ENCODE peak calls at places on chromosomes 11 and 22, in five cellular contexts. D, Y, G, F and M are unnamed samples.

GRCh38 chr22:24834845-24835570 is 29.0 kb downstream of the SGSM1 start:
- DNase-seq in D (no peak), Y (peak; percentile 38), G (no peak), F (peak; percentile 11), M (no peak)

GRCh38 chr11:33735426-33736147 is 636 bp downstream of the CD59 start:
- DNase-seq in D (peak; percentile 37), Y (peak; percentile 38), G (peak; percentile 64), F (no peak), M (no peak)

GRCh38 chr22:41902932-41903421 is 11.9 kb downstream of the SHISA8 start:
- DNase-seq in D (no peak), Y (peak; percentile 43), G (no peak), F (no peak), M (peak; percentile 46)

GRCh38 chr11:22703561-22703960 is 37.1 kb downstream of the GAS2 start:
- DNase-seq in D (no peak), Y (no peak), G (no peak), F (peak; percentile 49), M (no peak)

GRCh38 chr11:70762810-70763209 is 364.5 kb downstream of the CTTN start:
- DNase-seq in D (no peak), Y (no peak), G (no peak), F (no peak), M (no peak)

GRCh38 chr11:120136356-120136755 is 1.6 kb downstream of the TRIM29 start:
- DNase-seq in D (no peak), Y (peak; percentile 5), G (peak; percentile 37), F (no peak), M (no peak)

GRCh38 chr11:59962103-59962474 is 1.7 kb upstream of the OOSP4A start:
- DNase-seq in D (no peak), Y (no peak), G (no peak), F (no peak), M (no peak)

GRCh38 chr11:134047586-134047999 is 21.3 kb upstream of the JAM3 start:
- DNase-seq in D (no peak), Y (no peak), G (peak; percentile 70), F (peak; percentile 90), M (peak; percentile 88)

GRCh38 chr11:117856252-117856651 is 20.2 kb downstream of the FXYD6 start:
- DNase-seq in D (no peak), Y (no peak), G (peak; percentile 19), F (no peak), M (no peak)

GRCh38 chr11:114259551-114259983 is 36.6 kb upstream of the NNMT start:
- DNase-seq in D (no peak), Y (no peak), G (no peak), F (no peak), M (peak; percentile 49)

GRCh38 chr11:122115520-122116343 is at the start of gene BLID:
- DNase-seq in D (no peak), Y (peak; percentile 26), G (no peak), F (peak; percentile 46), M (peak; percentile 45)

GRCh38 chr11:94673353-94673752 is 94.8 kb upstream of the AMOTL1 start:
- DNase-seq in D (no peak), Y (no peak), G (no peak), F (no peak), M (no peak)

GRCh38 chr11:89381094-89381493 is 110.1 kb downstream of the NOX4 start:
- DNase-seq in D (no peak), Y (no peak), G (no peak), F (peak; percentile 98), M (no peak)

GRCh38 chr22:50089231-50090140 is at the start of gene MOV10L1:
- DNase-seq in D (no peak), Y (peak; percentile 21), G (no peak), F (no peak), M (peak; percentile 30)

GRCh38 chr11:86958259-86958658 is 3.1 kb upstream of the FZD4 start:
- DNase-seq in D (no peak), Y (no peak), G (no peak), F (no peak), M (no peak)

GRCh38 chr22:37526376-37526775 is 7.2 kb upstream of the CARD10 start:
- DNase-seq in D (no peak), Y (no peak), G (no peak), F (no peak), M (no peak)

GRCh38 chr11:119728226-119728626 is 774 bp downstream of the NECTIN1 start:
- DNase-seq in D (no peak), Y (peak; percentile 44), G (no peak), F (no peak), M (no peak)

GRCh38 chr11:31355817-31356216 is 13.7 kb downstream of the DCDC1 start:
- DNase-seq in D (no peak), Y (no peak), G (no peak), F (no peak), M (no peak)

GRCh38 chr22:42949159-42949558 is 65.8 kb downstream of the PACSIN2 start:
- DNase-seq in D (no peak), Y (no peak), G (peak; percentile 45), F (peak; percentile 69), M (no peak)

GRCh38 chr11:19444231-19444630 is 203.5 kb upstream of the E2F8 start:
- DNase-seq in D (no peak), Y (no peak), G (no peak), F (peak; percentile 50), M (no peak)

GRCh38 chr11:58573451-58574104 is 2.1 kb downstream of the LPXN start:
- DNase-seq in D (no peak), Y (no peak), G (peak; percentile 69), F (peak; percentile 85), M (no peak)

GRCh38 chr11:64232182-64233018 is 2.0 kb upstream of the VEGFB start:
- DNase-seq in D (no peak), Y (no peak), G (no peak), F (no peak), M (no peak)

GRCh38 chr22:40193429-40194421 is 16.0 kb downstream of the TNRC6B start:
- DNase-seq in D (no peak), Y (no peak), G (peak; percentile 36), F (peak; percentile 34), M (no peak)

GRCh38 chr11:12007769-12008737 is at the start of gene DKK3:
- DNase-seq in D (no peak), Y (no peak), G (no peak), F (peak; percentile 34), M (no peak)

GRCh38 chr11:68498903-68499883 is 38.6 kb downstream of the PPP6R3 start:
- DNase-seq in D (peak; percentile 24), Y (no peak), G (no peak), F (no peak), M (no peak)
- H3K4me3 ChIP-seq in D (peak overlapping the region; percentile 44), Y (no peak overlapping the region), G (no peak overlapping the region), F (no peak overlapping the region), M (no peak overlapping the region)

GRCh38 chr11:45665933-45666647 is 668 bp upstream of the CHST1 start:
- DNase-seq in D (no peak), Y (no peak), G (no peak), F (no peak), M (no peak)

GRCh38 chr11:45664376-45665205 is 831 bp downstream of the CHST1 start:
- DNase-seq in D (no peak), Y (no peak), G (no peak), F (no peak), M (peak; percentile 39)

GRCh38 chr11:45663486-45664375 is 1.7 kb downstream of the CHST1 start:
- DNase-seq in D (no peak), Y (no peak), G (no peak), F (peak; percentile 11), M (no peak)

GRCh38 chr11:45666648-45667642 is 1.5 kb upstream of the CHST1 start:
- DNase-seq in D (no peak), Y (no peak), G (no peak), F (no peak), M (no peak)

DNA sequence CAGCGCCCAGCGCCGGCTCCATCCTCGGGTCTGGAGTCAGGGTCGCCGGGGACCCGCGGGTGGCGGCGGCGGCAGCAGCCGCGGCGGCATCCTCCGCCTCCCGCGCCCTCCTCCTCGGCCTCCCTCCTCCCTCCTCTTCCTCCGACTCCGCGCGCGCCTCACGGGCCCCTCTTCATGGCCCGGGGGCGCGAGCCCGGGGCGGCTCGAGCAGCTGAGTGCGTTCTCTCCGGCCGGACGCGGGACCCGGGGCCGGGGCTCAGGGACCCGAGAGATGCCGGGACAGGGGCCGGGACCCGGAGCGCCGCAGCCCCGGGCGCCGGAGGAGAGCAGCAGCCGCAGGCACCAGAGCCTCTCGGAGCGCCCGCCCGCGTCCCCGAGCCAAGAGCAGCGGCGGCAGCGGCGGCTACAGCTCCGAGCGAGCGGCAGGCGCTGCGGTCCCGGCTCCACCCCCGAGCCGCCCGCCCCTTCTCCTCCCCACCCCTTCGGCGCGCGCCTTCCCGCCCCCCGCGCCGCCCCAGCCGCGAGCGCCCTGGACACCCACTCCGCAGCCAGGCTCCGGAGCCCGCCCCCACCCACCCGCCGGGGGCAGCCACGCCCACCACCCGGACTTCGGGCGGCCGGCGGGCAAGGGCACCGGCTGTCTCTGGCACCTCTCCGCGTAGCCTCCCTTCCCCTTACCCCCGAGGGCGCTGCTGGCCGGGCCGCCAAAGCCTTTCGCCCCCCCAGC is at the start of gene CHST1:
- DNase-seq in D (no peak), Y (peak; percentile 47), G (peak; percentile 56), F (no peak), M (peak; percentile 73)
- H3K27ac ChIP-seq in D (no peak within 1 kb of the TSS), Y (peak within 1 kb of the TSS; percentile 49), G (peak within 1 kb of the TSS; percentile 31), F (no peak within 1 kb of the TSS), M (peak within 1 kb of the TSS; percentile 83)

GRCh38 chr22:36323855-36324331 is 63.9 kb downstream of the MYH9 start:
- DNase-seq in D (no peak), Y (no peak), G (no peak), F (no peak), M (no peak)

GRCh38 chr22:36324414-36324813 is 63.4 kb downstream of the MYH9 start:
- DNase-seq in D (no peak), Y (no peak), G (no peak), F (no peak), M (no peak)

GRCh38 chr22:36326178-36327161 is 61.3 kb downstream of the MYH9 start:
- DNase-seq in D (no peak), Y (no peak), G (no peak), F (no peak), M (no peak)

GRCh38 chr22:36323182-36323854 is 64.4 kb downstream of the MYH9 start:
- DNase-seq in D (no peak), Y (no peak), G (peak; percentile 64), F (peak; percentile 71), M (peak; percentile 52)

GRCh38 chr22:36325163-36326031 is 62.4 kb downstream of the MYH9 start:
- DNase-seq in D (no peak), Y (no peak), G (peak; percentile 76), F (peak; percentile 86), M (peak; percentile 68)
- TF ChIP-seq POLR2A in D (no peak), Y (no peak), G (no peak), F (peak; percentile 9), M (no peak)

GRCh38 chr22:47090591-47091240 is 328.3 kb downstream of the TBC1D22A start:
- DNase-seq in D (no peak), Y (no peak), G (peak; percentile 47), F (peak; percentile 60), M (no peak)

GRCh38 chr22:47091921-47092700 is 329.7 kb downstream of the TBC1D22A start:
- DNase-seq in D (no peak), Y (no peak), G (peak; percentile 35), F (no peak), M (no peak)

GRCh38 chr22:47092896-47093311 is 330.5 kb downstream of the TBC1D22A start:
- DNase-seq in D (no peak), Y (no peak), G (peak; percentile 33), F (peak; percentile 67), M (no peak)

GRCh38 chr22:47089796-47090460 is 327.5 kb downstream of the TBC1D22A start:
- DNase-seq in D (no peak), Y (no peak), G (peak; percentile 37), F (no peak), M (no peak)

GRCh38 chr22:47091241-47091691 is 328.8 kb downstream of the TBC1D22A start:
- DNase-seq in D (no peak), Y (no peak), G (peak; percentile 46), F (no peak), M (no peak)
- H3K4me3 ChIP-seq in D (no peak overlapping the region), Y (no peak overlapping the region), G (peak overlapping the region; percentile 32), F (peak overlapping the region; percentile 30), M (no peak overlapping the region)

GRCh38 chr11:47254381-47254780 is 3.4 kb upstream of the NR1H3 start:
- DNase-seq in D (no peak), Y (no peak), G (no peak), F (no peak), M (no peak)
- H3K27ac ChIP-seq in D (no peak overlapping the region), Y (peak overlapping the region; percentile 55), G (peak overlapping the region; percentile 55), F (peak overlapping the region; percentile 72), M (peak overlapping the region; percentile 83)